ENCODE peak calls at places on chromosomes 6 and 20, in ten cellular contexts. J, P, F, X, G, V, B, R, A and U are unnamed samples. For H3K36me3, the result is how much of the 10 kb centered on the place peaks cover.

GRCh38 chr6:131443514-131443913 is 129.5 kb upstream of the ARG1 start:
- DNase-seq in F (no peak), B (no peak), J (no peak), P (peak), A (no peak), X (peak), G (no peak), R (no peak), V (no peak), U (peak)

GRCh38 chr6:39961178-39961577 is 26.9 kb upstream of the MOCS1 start:
- DNase-seq in R (no peak), B (no peak), P (no peak), G (peak), F (no peak), X (no peak), A (peak), J (peak), V (no peak), U (no peak)

GRCh38 chr6:129345890-129346289 is 364.1 kb downstream of the ARHGAP18 start:
- DNase-seq in X (no peak), P (no peak), A (no peak), F (no peak), V (no peak), G (peak), B (no peak), R (no peak), J (peak), U (no peak)

GRCh38 chr6:49852975-49853374 is 13.4 kb downstream of the CRISP1 start:
- DNase-seq in F (no peak), A (no peak), B (no peak), G (no peak), X (no peak), V (no peak), R (no peak), J (no peak), P (no peak), U (no peak)

GRCh38 chr6:108914235-108915022 is 66.2 kb downstream of the ARMC2 start:
- DNase-seq in F (no peak), A (no peak), B (no peak), R (no peak), J (peak), G (peak), X (peak), P (peak), V (no peak), U (peak)

GRCh38 chr20:23668477-23668951 is 20.3 kb downstream of the CST4 start:
- DNase-seq in F (peak), A (no peak), V (no peak), J (peak), R (peak), X (peak), B (no peak), P (peak), G (peak), U (no peak)

GRCh38 chr6:70336976-70337375 is 34.1 kb upstream of the COL9A1 start:
- DNase-seq in V (no peak), F (no peak), X (no peak), P (no peak), R (no peak), A (no peak), J (no peak), G (no peak), B (no peak), U (no peak)

GRCh38 chr6:143745160-143746133 is 67.7 kb downstream of the PHACTR2 start:
- DNase-seq in B (no peak), X (no peak), G (peak), P (no peak), A (no peak), J (peak), F (peak), R (peak), V (no peak), U (no peak)

GRCh38 chr6:6386010-6386409 is 65.5 kb upstream of the F13A1 start:
- DNase-seq in B (no peak), G (no peak), A (no peak), J (peak), V (no peak), R (no peak), F (no peak), P (no peak), X (no peak), U (no peak)

GRCh38 chr6:81075974-81076373 is 676.5 kb downstream of the TENT5A start:
- DNase-seq in F (no peak), A (no peak), R (peak), P (no peak), G (peak), V (no peak), J (peak), X (no peak), B (no peak), U (no peak)

GRCh38 chr6:117233146-117233545 is 32.2 kb upstream of the VGLL2 start:
- DNase-seq in R (no peak), V (no peak), X (no peak), F (no peak), B (no peak), A (no peak), G (no peak), P (no peak), J (peak), U (no peak)

GRCh38 chr20:47440857-47441773 is 60.6 kb upstream of the NCOA3 start:
- DNase-seq in J (peak), B (no peak), X (no peak), A (no peak), F (no peak), P (no peak), G (no peak), R (no peak), V (no peak), U (no peak)

GRCh38 chr20:10861086-10861485 is 187.3 kb upstream of the JAG1 start:
- DNase-seq in A (no peak), V (no peak), P (no peak), R (no peak), J (peak), X (no peak), G (peak), B (no peak), F (no peak), U (no peak)

GRCh38 chr6:17361013-17361412 is 32.4 kb upstream of the CAP2 start:
- DNase-seq in F (no peak), J (no peak), R (no peak), A (no peak), G (peak), X (no peak), B (no peak), P (no peak), V (no peak), U (no peak)

GRCh38 chr6:90496191-90496590 is 90.7 kb downstream of the MAP3K7 start:
- DNase-seq in A (no peak), B (no peak), G (no peak), P (no peak), J (no peak), R (no peak), X (no peak), V (no peak), F (no peak), U (no peak)

GRCh38 chr6:33441457-33441856 is 12.9 kb upstream of the ZBTB9 start:
- DNase-seq in A (no peak), R (no peak), P (no peak), B (no peak), J (no peak), G (no peak), X (no peak), F (no peak), V (no peak), U (no peak)

GRCh38 chr6:110255356-110255755 is 75.1 kb downstream of the CDC40 start:
- DNase-seq in F (no peak), V (peak), P (no peak), J (peak), X (peak), G (peak), A (no peak), B (no peak), R (peak), U (no peak)

GRCh38 chr20:51326241-51326819 is 216.2 kb downstream of the NFATC2 start:
- DNase-seq in F (peak), X (peak), G (peak), A (no peak), P (no peak), B (peak), V (no peak), R (peak), J (peak), U (no peak)

GRCh38 chr6:138517635-138518034 is 18.3 kb upstream of the NHSL1 start:
- DNase-seq in P (peak), B (no peak), X (peak), F (peak), G (peak), V (no peak), J (peak), A (no peak), R (peak), U (peak)

GRCh38 chr20:23257106-23257761 is 93.4 kb upstream of the NXT1 start:
- DNase-seq in X (no peak), A (peak), F (no peak), V (no peak), G (no peak), R (no peak), J (peak), B (no peak), P (no peak), U (no peak)

GRCh38 chr6:12414096-12414675 is 124.0 kb downstream of the EDN1 start:
- DNase-seq in V (no peak), J (no peak), G (no peak), F (no peak), A (no peak), X (no peak), B (no peak), P (no peak), R (no peak), U (no peak)

GRCh38 chr6:32153252-32153834 is 598 bp upstream of the PPT2 start:
- DNase-seq in B (no peak), A (peak), X (no peak), R (peak), G (peak), V (peak), P (no peak), J (no peak), F (peak), U (no peak)

GRCh38 chr6:99602519-99603420 is 3.9 kb upstream of the PRDM13 start:
- DNase-seq in R (no peak), F (no peak), V (no peak), A (no peak), P (no peak), B (no peak), G (no peak), J (no peak), X (no peak), U (no peak)

GRCh38 chr6:169395080-169395805 is 141.6 kb upstream of the THBS2 start:
- DNase-seq in F (no peak), R (no peak), G (no peak), X (no peak), P (no peak), A (no peak), B (no peak), V (no peak), J (no peak), U (no peak)

GRCh38 chr6:115891111-115891669 is 169.5 kb downstream of the FRK start:
- DNase-seq in V (no peak), A (no peak), X (no peak), R (no peak), P (no peak), F (no peak), B (no peak), G (peak), J (peak), U (no peak)

GRCh38 chr6:168163096-168163731 is 84.2 kb upstream of the FRMD1 start:
- DNase-seq in J (peak), A (no peak), F (peak), P (no peak), X (no peak), V (no peak), G (no peak), B (no peak), R (peak), U (no peak)

DNA sequence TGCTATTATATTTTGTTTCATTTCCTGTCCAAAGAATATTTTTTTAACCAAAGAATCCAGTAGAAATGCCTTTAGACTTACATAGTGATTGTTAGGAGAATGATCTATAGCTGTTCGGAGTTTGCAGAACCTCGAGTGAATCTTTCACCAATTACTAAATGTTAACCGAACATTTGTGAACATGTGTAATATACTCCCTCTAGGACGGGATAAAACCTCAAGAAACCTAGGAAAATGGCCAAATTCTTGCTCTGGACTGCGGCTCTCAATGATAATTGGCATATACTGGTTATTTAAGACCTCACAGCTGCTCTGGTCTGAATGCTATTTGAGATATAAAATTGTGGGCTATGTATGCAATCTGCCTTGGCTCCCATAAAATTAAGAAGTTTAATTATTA is 137.1 kb downstream of the PACRG start:
- DNase-seq in R (no peak), G (peak), J (peak), A (no peak), F (no peak), X (no peak), B (no peak), V (no peak), P (no peak), U (no peak)
- H3K4me3 ChIP-seq in R (no peak), G (no peak), J (no peak), A (no peak), F (no peak), X (no peak), B (no peak), V (no peak), P (no peak), U (no peak)

DNA sequence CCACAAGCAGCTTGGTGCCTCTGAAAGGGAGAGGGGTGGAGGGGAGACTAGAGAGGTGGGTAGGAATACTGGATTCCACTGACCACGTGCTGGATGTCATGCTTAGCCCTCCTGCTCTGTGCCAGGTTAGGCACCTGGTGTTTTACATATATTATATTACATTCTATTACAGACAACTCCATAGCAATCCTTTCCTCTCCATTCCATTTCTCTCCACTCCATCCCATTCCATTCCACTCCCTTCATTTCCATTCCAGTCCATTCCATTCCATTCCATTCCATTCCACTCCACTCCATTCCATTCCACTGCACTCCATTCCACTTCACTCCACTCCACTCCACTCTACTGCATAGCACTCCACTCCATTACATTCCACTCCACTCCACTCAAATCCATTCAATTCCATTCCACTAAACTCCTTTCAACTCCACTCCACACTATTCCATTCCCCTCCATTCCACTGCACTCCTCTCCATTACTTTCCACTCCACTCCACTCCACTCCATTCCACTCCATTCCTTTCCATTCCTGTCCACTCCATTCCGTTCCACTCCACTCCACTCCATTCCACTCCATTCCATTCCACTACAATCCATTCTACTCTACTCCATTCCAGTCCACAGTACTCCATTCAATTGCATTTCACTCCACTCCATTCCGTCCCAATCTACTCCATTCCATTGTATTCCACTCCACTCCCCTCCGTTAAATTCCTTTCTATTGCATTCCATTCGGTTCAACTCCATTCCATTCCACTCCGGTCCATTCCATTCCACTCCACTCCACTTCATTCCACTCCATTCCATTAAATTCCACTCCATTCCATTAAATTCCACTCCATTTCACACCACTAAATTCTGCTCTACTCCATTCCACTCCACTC is 27.2 kb upstream of the DEFB125 start:
- DNase-seq in J (no peak), X (no peak), V (no peak), B (no peak), P (no peak), G (peak), F (no peak), A (no peak), R (no peak), U (no peak)
- H3K27ac ChIP-seq in J (no peak), X (no peak), V (no peak), B (no peak), P (no peak), G (peak), F (no peak), A (no peak), R (no peak), U (no peak)

DNA sequence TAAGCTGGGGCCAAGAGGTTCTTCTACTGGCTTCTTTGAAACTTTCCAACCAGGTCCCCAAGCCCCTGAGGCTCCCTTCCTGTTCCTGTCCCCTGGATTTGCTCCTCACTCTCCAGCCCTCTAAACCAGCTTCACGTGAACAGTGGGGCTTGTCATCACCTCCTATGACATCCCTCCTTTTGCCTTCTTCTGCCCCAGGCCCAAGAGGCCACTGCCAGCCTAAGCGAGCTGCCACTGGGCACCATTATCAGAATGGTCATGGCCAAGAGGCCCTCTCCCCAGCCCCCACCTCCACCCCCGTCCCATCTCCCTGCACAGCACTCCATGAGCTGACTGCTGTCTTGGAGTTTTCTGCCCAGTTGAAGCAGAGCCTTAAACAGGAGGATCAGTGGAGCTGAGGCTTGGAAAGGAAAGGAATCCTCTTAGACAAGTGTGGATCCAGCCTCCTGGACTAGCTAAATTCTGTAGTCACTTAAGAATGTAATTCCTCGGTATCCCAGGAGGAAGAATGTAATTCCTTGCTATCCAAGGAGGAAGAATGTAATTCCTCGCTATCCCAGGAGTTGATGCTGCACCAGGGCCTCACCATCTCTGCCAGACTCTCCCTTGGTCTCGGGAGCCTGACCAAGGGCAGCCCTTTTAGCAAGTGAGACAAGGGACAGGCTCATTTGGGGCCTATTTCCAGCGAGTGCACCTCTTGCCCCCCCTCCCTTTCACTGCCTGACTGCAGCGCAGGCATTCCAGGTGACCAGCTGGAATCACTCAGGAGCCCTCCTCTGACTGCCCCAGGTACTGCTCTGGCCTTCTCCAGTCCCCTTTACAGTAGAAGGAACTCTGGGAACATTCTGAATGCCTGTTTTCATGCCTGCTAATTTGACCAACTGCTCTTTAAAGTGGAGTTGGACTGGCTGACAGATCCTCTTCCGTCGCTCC is 76.4 kb downstream of the TCP11 start:
- DNase-seq in F (no peak), P (no peak), V (no peak), X (no peak), B (no peak), A (no peak), J (no peak), G (no peak), R (no peak), U (no peak)
- H3K36me3 ChIP-seq in F (under half), P (under half), V (under half), X (under half), B (under half), A (under half), J (under half), G (under half), R (under half), U (under half)

GRCh38 chr20:33667245-33668086 is 723 bp downstream of the ACTL10 start:
- DNase-seq in G (peak), F (peak), J (peak), V (peak), R (no peak), P (peak), A (peak), B (peak), X (peak), U (peak)
- H3K4me3 ChIP-seq in G (peak), F (peak), J (no peak), V (peak), R (no peak), P (peak), A (peak), B (peak), X (peak), U (peak)

GRCh38 chr6:111750753-111751684 is 122.2 kb downstream of the FYN start:
- DNase-seq in J (peak), G (no peak), X (peak), A (no peak), V (no peak), P (peak), R (no peak), F (no peak), B (no peak), U (peak)
- H3K27ac ChIP-seq in J (no peak), G (no peak), X (peak), A (peak), V (no peak), P (peak), R (no peak), F (peak), B (peak), U (peak)

DNA sequence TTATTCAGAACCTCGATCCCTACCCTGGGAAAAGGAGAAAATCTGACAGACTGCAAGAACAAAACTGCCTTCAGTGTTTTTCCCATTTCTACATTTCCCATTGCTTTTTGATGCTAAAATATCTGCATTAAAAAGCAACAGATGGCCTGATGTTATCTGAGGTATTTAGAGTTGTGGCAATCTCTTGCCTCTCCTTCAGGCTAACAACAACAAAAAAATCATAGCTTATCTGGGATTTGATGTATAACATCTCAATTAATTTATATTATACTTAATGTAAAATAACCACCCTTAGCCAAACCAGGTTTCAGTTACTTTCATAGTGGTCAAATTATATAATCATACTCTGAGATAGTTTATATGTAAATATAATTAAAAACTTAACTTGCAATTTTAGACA is 15.8 kb upstream of the GABRR2 start:
- DNase-seq in R (no peak), G (no peak), X (no peak), A (no peak), P (no peak), V (no peak), J (no peak), F (no peak), B (no peak), U (no peak)
- H3K36me3 ChIP-seq in R (under half), G (under half), X (half or more), A (under half), P (under half), V (under half), J (half or more), F (under half), B (under half), U (under half)

GRCh38 chr20:41047975-41048305 is 19.3 kb downstream of the TOP1 start:
- DNase-seq in V (no peak), F (no peak), R (no peak), B (no peak), A (no peak), P (peak), J (peak), X (peak), G (peak), U (no peak)

GRCh38 chr20:41045680-41046079 is 17.1 kb downstream of the TOP1 start:
- DNase-seq in V (no peak), F (no peak), R (no peak), P (no peak), X (peak), J (no peak), A (no peak), G (no peak), B (no peak), U (no peak)

GRCh38 chr20:41048475-41049242 is 20.0 kb downstream of the TOP1 start:
- DNase-seq in J (no peak), X (peak), P (peak), A (no peak), B (no peak), G (no peak), R (no peak), V (no peak), F (no peak), U (peak)

GRCh38 chr20:41046716-41047115 is 18.1 kb downstream of the TOP1 start:
- DNase-seq in V (no peak), J (no peak), R (no peak), P (no peak), A (no peak), X (no peak), G (peak), B (no peak), F (no peak), U (no peak)

GRCh38 chr20:41047279-41047974 is 18.8 kb downstream of the TOP1 start:
- DNase-seq in P (no peak), R (no peak), A (no peak), X (peak), V (no peak), B (no peak), F (no peak), J (no peak), G (no peak), U (no peak)
- H3K4me3 ChIP-seq in P (peak), R (no peak), A (peak), X (peak), V (no peak), B (no peak), F (no peak), J (no peak), G (peak), U (peak)